ENCODE peak calls at places on chromosomes 5 and 9, in five cellular contexts. Z is IMR-90, Y is fibroblast of the aortic adventitia, D is GM12865, C is GM06990. B is an unnamed sample.

GRCh38 chr9:18238254-18238653 is 235.7 kb upstream of the ADAMTSL1 start:
- DNase-seq in Z (peak; percentile 71), D (no peak), C (no peak), Y (peak; percentile 79), B (peak; percentile 86)

GRCh38 chr9:16202913-16203734 is 650.3 kb downstream of the CCDC171 start:
- DNase-seq in Z (peak; percentile 91), C (no peak), Y (peak; percentile 88), D (no peak), B (peak; percentile 79)

GRCh38 chr5:43192558-43193170 is 639 bp downstream of the NIM1K start:
- DNase-seq in Y (peak; percentile 36), D (peak; percentile 43), C (peak; percentile 49), Z (peak; percentile 27), B (peak; percentile 29)

GRCh38 chr9:132156256-132156655 is 5.6 kb upstream of the NTNG2 start:
- DNase-seq in C (no peak), Y (no peak), D (no peak), Z (no peak), B (no peak)

GRCh38 chr5:60916646-60917045 is 28.2 kb downstream of the ERCC8 start:
- DNase-seq in D (no peak), Y (peak; percentile 2), Z (peak; percentile 56), C (no peak), B (peak; percentile 28)

GRCh38 chr5:179700401-179700918 is 1.7 kb downstream of the CANX start:
- DNase-seq in D (peak; percentile 19), Y (peak; percentile 14), Z (peak; percentile 14), C (no peak), B (peak; percentile 40)

GRCh38 chr5:32642276-32643002 is 57.1 kb downstream of the SUB1 start:
- DNase-seq in Y (peak; percentile 63), Z (peak; percentile 61), C (no peak), D (no peak), B (peak; percentile 64)

GRCh38 chr9:127767909-127768331 is 10.5 kb downstream of the SH2D3C start:
- DNase-seq in D (no peak), Y (no peak), Z (peak; percentile 41), C (no peak), B (no peak)

GRCh38 chr9:133775951-133776905 is 38.1 kb upstream of the SARDH start:
- DNase-seq in D (no peak), C (no peak), Z (no peak), Y (no peak), B (no peak)

GRCh38 chr5:139150359-139150999 is 47.7 kb downstream of the SIL1 start:
- DNase-seq in C (no peak), Y (no peak), Z (no peak), D (no peak), B (peak; percentile 12)

GRCh38 chr9:111807197-111807596 is 12.5 kb upstream of the SHOC1 start:
- DNase-seq in D (no peak), C (no peak), Y (peak; percentile 55), Z (no peak), B (peak; percentile 49)

GRCh38 chr9:95413793-95414192 is 96.3 kb upstream of the FANCC start:
- DNase-seq in Z (no peak), Y (no peak), C (no peak), D (no peak), B (no peak)

GRCh38 chr9:68489636-68490035 is 51.0 kb downstream of the TMEM252 start:
- DNase-seq in D (no peak), Z (peak; percentile 85), C (no peak), Y (no peak), B (no peak)

GRCh38 chr9:19137282-19137681 is 10.0 kb upstream of the PLIN2 start:
- DNase-seq in D (no peak), C (no peak), Y (peak; percentile 60), Z (peak; percentile 83), B (peak; percentile 25)

GRCh38 chr5:173941758-173942401 is 47.1 kb upstream of the C5orf47 start:
- DNase-seq in C (no peak), Z (no peak), D (no peak), Y (no peak), B (no peak)

GRCh38 chr5:136731241-136731885 is 366.0 kb upstream of the TRPC7 start:
- DNase-seq in C (no peak), Y (peak; percentile 48), Z (peak; percentile 4), D (no peak), B (no peak)

GRCh38 chr5:107518219-107519015 is 152.3 kb downstream of the EFNA5 start:
- DNase-seq in D (no peak), Z (no peak), C (no peak), Y (no peak), B (no peak)

GRCh38 chr5:87254035-87254434 is 13.6 kb upstream of the RASA1 start:
- DNase-seq in C (no peak), D (peak; percentile 13), Y (no peak), Z (no peak), B (no peak)

GRCh38 chr9:137658778-137659177 is 40.0 kb downstream of the EHMT1 start:
- DNase-seq in C (no peak), D (no peak), Y (no peak), Z (no peak), B (no peak)

GRCh38 chr5:5490774-5491347 is 68.4 kb downstream of the ICE1 start:
- DNase-seq in C (no peak), Z (no peak), D (no peak), Y (no peak), B (no peak)

GRCh38 chr9:17706347-17706746 is 127.5 kb downstream of the SH3GL2 start:
- DNase-seq in C (no peak), Z (no peak), D (no peak), Y (no peak), B (no peak)

GRCh38 chr5:72951850-72952468 is 3.9 kb upstream of the FCHO2 start:
- DNase-seq in D (peak; percentile 19), Z (peak; percentile 78), Y (peak; percentile 84), C (no peak), B (peak; percentile 91)

DNA sequence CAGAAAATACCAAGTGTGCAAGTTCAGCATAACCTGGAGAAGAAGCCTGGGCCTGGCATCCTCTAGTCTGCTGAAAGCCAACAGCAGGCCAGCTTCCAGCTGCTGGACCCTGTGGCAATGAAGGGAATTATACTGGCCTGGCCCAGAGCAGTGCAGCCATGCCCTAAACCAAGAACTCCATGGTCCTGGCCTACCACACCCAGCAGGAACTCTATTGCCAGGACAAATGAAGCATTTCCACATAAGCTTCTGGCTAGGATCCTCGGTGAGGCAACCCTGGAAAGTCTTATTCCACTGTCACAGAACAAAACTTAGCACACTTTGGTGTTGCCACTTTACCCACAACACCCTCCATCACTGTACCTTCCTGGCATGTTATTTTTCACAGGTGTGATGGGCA is 35.5 kb downstream of the CDK5RAP2 start:
- DNase-seq in Y (peak; percentile 11), D (no peak), C (no peak), Z (no peak), B (no peak)
- H3K4me3 ChIP-seq in Y (no peak overlapping the region), D (no peak overlapping the region), C (no peak overlapping the region), Z (no peak overlapping the region), B (no peak overlapping the region)

DNA sequence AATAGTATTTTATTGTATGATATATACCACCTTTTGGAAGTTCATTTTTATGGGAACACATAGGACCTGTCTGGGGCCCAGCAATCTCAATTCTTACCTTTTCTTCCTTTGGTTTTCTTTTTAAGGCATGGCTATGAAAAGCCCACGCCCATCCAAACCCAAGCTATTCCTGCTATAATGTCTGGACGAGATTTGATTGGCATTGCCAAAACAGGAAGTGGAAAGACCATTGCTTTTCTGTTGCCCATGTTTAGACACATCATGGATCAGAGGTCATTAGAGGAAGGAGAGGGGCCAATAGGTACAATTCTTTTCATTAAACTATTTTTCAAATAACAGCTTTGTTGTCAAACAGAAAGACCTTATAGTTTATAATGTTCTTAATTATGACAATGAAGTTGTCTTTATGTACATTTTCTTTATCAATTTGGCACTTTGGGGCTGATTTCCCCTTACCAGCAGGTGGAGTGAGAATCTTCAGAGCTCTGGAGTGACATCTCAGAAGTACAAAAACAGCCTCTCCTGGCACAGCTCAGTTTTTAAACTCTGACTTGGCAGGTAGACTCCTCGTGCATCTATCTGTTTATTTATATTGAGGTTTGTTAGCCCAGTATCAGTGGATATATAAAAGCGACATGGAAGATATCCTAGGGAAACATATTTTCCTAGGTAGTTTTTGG is 25.8 kb downstream of the DDX46 start:
- DNase-seq in Y (no peak), Z (peak; percentile 33), C (no peak), D (peak; percentile 18), B (peak; percentile 20)
- TF ChIP-seq CTCF in Y (peak; percentile 30), Z (peak; percentile 39), C (peak; percentile 8), D (peak; percentile 15), B (peak; percentile 27)

GRCh38 chr9:113524460-113524859 is 60.9 kb downstream of the RGS3 start:
- DNase-seq in C (no peak), Z (no peak), Y (no peak), D (no peak), B (no peak)

GRCh38 chr9:113522858-113523257 is 59.3 kb downstream of the RGS3 start:
- DNase-seq in C (no peak), Y (no peak), Z (no peak), D (no peak), B (no peak)

GRCh38 chr9:113525208-113525607 is 61.7 kb downstream of the RGS3 start:
- DNase-seq in D (no peak), Y (no peak), Z (no peak), C (no peak), B (no peak)

GRCh38 chr9:113522419-113522818 is 58.9 kb downstream of the RGS3 start:
- DNase-seq in Z (no peak), D (no peak), C (no peak), Y (no peak), B (no peak)

GRCh38 chr9:113523421-113524141 is 60.1 kb downstream of the RGS3 start:
- DNase-seq in D (peak; percentile 91), Z (no peak), Y (no peak), C (peak; percentile 72), B (no peak)
- H3K4me3 ChIP-seq in D (peak overlapping the region; percentile 65), Z (no peak overlapping the region), Y (no peak overlapping the region), C (peak overlapping the region; percentile 10), B (no peak overlapping the region)

GRCh38 chr5:93741136-93741811 is at the start of gene POU5F2:
- DNase-seq in Y (no peak), D (no peak), Z (no peak), C (no peak), B (no peak)
- TF ChIP-seq CTCF in Y (no peak), D (no peak), Z (no peak), C (peak; percentile 7), B (no peak)

DNA sequence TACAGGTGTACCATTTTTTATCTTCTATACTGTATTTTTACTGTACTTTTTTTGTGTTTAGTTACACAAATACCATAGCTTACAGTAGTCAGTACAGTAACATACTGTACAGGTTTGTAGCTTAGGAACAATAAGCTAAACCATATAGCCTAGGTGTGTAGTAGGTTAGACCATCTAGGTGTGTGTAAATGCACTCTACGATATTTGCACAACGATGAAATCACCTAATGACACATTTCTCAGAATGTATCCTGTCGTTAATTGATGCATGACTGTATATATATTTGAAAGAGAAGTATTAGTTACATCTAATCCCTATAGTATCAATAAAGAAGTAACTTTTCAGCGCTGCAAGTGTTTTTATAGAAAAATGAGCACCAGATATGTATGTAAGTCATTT is 138.8 kb downstream of the TRPM6 start:
- DNase-seq in C (no peak), Z (no peak), Y (no peak), D (no peak), B (peak; percentile 64)
- H3K4me3 ChIP-seq in C (no peak overlapping the region), Z (no peak overlapping the region), Y (no peak overlapping the region), D (no peak overlapping the region), B (no peak overlapping the region)

GRCh38 chr9:6488395-6488794 is 75.4 kb downstream of the UHRF2 start:
- DNase-seq in C (no peak), Y (no peak), D (no peak), Z (no peak), B (no peak)
- TF ChIP-seq CTCF in C (no peak), Y (no peak), D (no peak), Z (no peak), B (no peak)

B was measured in epithelial cell of esophagus.